ENCODE peak calls at places on chromosomes 1 and 21, in eight cellular contexts. V, U, D, H, Y, N, K and L are unnamed samples.

GRCh38 chr1:184832517-184832916 is 77.9 kb upstream of the EDEM3 start:
- DNase-seq in V (no peak), U (no peak), D (no peak), H (no peak), Y (no peak), N (no peak), K (no peak), L (no peak)

GRCh38 chr1:184329962-184330868 is 56.6 kb upstream of the C1orf21 start:
- DNase-seq in V (no peak), U (no peak), D (no peak), H (no peak), Y (no peak), N (no peak), K (peak; percentile 40), L (no peak)

GRCh38 chr1:221739677-221740025 is 2.2 kb downstream of the DUSP10 start:
- DNase-seq in V (no peak), U (no peak), D (no peak), H (no peak), Y (no peak), N (no peak), K (no peak), L (no peak)

GRCh38 chr1:36109041-36109679 is 15.9 kb downstream of the COL8A2 start:
- DNase-seq in V (no peak), U (no peak), D (no peak), H (peak; percentile 69), Y (peak; percentile 85), N (peak; percentile 91), K (no peak), L (no peak)

GRCh38 chr1:2594641-2595131 is 8.1 kb downstream of the PRXL2B start:
- DNase-seq in V (no peak), U (peak; percentile 61), D (peak; percentile 54), H (no peak), Y (no peak), N (no peak), K (no peak), L (no peak)

GRCh38 chr1:228000416-228000815 is 6.4 kb upstream of the WNT3A start:
- DNase-seq in V (no peak), U (peak; percentile 40), D (no peak), H (peak; percentile 2), Y (no peak), N (no peak), K (no peak), L (no peak)

GRCh38 chr1:234823191-234824176 is 213.5 kb upstream of the IRF2BP2 start:
- DNase-seq in V (no peak), U (no peak), D (no peak), H (no peak), Y (no peak), N (no peak), K (no peak), L (no peak)

GRCh38 chr1:234550341-234551031 is 59.5 kb downstream of the IRF2BP2 start:
- DNase-seq in V (no peak), U (no peak), D (no peak), H (no peak), Y (no peak), N (no peak), K (no peak), L (no peak)

GRCh38 chr1:183887826-183888819 is 83.2 kb downstream of the RGL1 start:
- DNase-seq in V (no peak), U (no peak), D (no peak), H (no peak), Y (no peak), N (no peak), K (no peak), L (no peak)

GRCh38 chr21:42162831-42163510 is 56.0 kb upstream of the ABCG1 start:
- DNase-seq in V (no peak), U (no peak), D (peak; percentile 29), H (no peak), Y (no peak), N (no peak), K (no peak), L (no peak)

GRCh38 chr1:236079703-236080245 is 14.9 kb upstream of the NID1 start:
- DNase-seq in V (no peak), U (no peak), D (no peak), H (no peak), Y (no peak), N (no peak), K (no peak), L (no peak)

GRCh38 chr1:22018583-22019559 is 17.4 kb downstream of the CELA3A start:
- DNase-seq in V (peak; percentile 18), U (no peak), D (no peak), H (peak; percentile 63), Y (peak; percentile 36), N (peak; percentile 51), K (peak; percentile 26), L (no peak)

GRCh38 chr1:238469146-238469601 is 578.5 kb upstream of the ZP4 start:
- DNase-seq in V (no peak), U (no peak), D (no peak), H (no peak), Y (peak; percentile 28), N (no peak), K (no peak), L (no peak)

GRCh38 chr1:109201123-109201703 is 12.5 kb upstream of the SARS1 start:
- DNase-seq in V (peak; percentile 80), U (no peak), D (no peak), H (peak; percentile 23), Y (peak; percentile 83), N (peak; percentile 80), K (peak; percentile 20), L (no peak)

GRCh38 chr1:105137543-105138444 is 1388.1 kb downstream of the AMY1C start:
- DNase-seq in V (peak; percentile 94), U (no peak), D (peak; percentile 46), H (no peak), Y (peak; percentile 1), N (peak; percentile 11), K (no peak), L (peak; percentile 0)

GRCh38 chr1:210467440-210468040 is 138.8 kb downstream of the HHAT start:
- DNase-seq in V (no peak), U (no peak), D (no peak), H (no peak), Y (peak; percentile 81), N (no peak), K (no peak), L (no peak)

GRCh38 chr1:31064115-31064514 is 1.4 kb downstream of the PUM1 start:
- DNase-seq in V (no peak), U (no peak), D (no peak), H (no peak), Y (peak; percentile 43), N (no peak), K (no peak), L (no peak)

GRCh38 chr1:66521736-66522365 is 12.1 kb upstream of the SGIP1 start:
- DNase-seq in V (no peak), U (no peak), D (no peak), H (no peak), Y (peak; percentile 85), N (no peak), K (no peak), L (no peak)

GRCh38 chr1:78304766-78305165 is 186.0 kb upstream of the PTGFR start:
- DNase-seq in V (no peak), U (no peak), D (no peak), H (no peak), Y (no peak), N (no peak), K (no peak), L (no peak)
- H3K4me3 ChIP-seq in V (no peak overlapping the region), U (no peak overlapping the region), D (no peak overlapping the region), H (no peak overlapping the region), Y (peak overlapping the region; percentile 31), N (no peak overlapping the region), K (no peak overlapping the region), L (no peak overlapping the region)

GRCh38 chr21:28391938-28392337 is 600.7 kb downstream of the LTN1 start:
- DNase-seq in V (no peak), U (no peak), D (no peak), H (no peak), Y (no peak), N (no peak), K (no peak), L (no peak)

GRCh38 chr21:28397040-28397439 is 595.6 kb downstream of the LTN1 start:
- DNase-seq in V (no peak), U (no peak), D (no peak), H (no peak), Y (no peak), N (no peak), K (no peak), L (no peak)

GRCh38 chr21:28396421-28396820 is 596.3 kb downstream of the LTN1 start:
- DNase-seq in V (no peak), U (no peak), D (peak; percentile 26), H (no peak), Y (no peak), N (no peak), K (no peak), L (no peak)

GRCh38 chr21:28392436-28392835 is 600.2 kb downstream of the LTN1 start:
- DNase-seq in V (no peak), U (no peak), D (no peak), H (no peak), Y (no peak), N (no peak), K (no peak), L (no peak)

DNA sequence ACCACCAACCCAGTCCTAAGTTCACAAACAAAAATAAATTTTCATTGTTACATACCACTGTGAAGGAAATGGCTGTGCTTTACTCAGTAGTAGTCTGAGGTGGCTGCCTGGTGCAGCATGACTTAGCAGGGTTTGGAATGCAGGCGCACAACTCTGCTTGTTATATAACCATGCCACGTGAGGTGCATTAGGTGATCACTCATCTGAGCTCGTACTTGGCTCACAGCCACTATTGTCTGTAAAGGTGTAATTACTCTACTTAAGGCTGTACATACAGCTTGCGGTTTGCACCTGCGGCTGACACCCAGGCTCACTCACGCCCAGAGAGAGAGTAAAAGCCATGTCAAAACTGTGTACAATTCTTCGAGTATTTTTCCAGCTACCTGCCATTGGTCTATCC is 599.4 kb downstream of the LTN1 start:
- DNase-seq in V (no peak), U (no peak), D (peak; percentile 47), H (no peak), Y (no peak), N (no peak), K (no peak), L (no peak)
- H3K27me3 ChIP-seq in V (no peaks in the 10 kb centered on the region), U (no peaks in the 10 kb centered on the region), D (no peaks in the 10 kb centered on the region), H (no peaks in the 10 kb centered on the region), Y (no peaks in the 10 kb centered on the region), N (no peaks in the 10 kb centered on the region), K (no peaks in the 10 kb centered on the region), L (no peaks in the 10 kb centered on the region)

DNA sequence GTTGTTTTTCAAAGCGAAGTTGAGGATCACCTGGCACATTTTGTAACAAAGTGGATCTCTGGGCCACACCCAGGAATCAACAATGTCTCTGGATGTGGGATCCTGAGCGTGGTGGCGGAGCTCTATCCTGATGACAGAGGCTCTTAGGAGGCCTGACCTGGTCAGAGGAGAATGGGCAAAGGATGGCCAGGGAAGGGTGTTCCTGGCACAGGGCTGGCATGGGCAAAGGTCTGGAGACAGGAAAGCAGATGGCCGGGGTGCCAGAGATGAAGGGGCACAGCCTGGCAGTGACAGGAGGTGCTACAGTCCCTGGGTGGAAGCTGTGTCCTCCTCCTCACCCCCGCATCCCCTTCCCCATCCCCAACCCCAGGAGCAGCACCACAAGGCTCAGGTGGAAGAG is 20.0 kb upstream of the MFN2 start:
- DNase-seq in V (no peak), U (no peak), D (no peak), H (no peak), Y (no peak), N (no peak), K (no peak), L (no peak)
- H3K36me3 ChIP-seq in V (no peaks in the 10 kb centered on the region), U (peaks cover 80% of the 10 kb centered on the region), D (no peaks in the 10 kb centered on the region), H (no peaks in the 10 kb centered on the region), Y (peaks cover 52% of the 10 kb centered on the region), N (peaks cover 39% of the 10 kb centered on the region), K (peaks cover 99% of the 10 kb centered on the region), L (peaks cover 27% of the 10 kb centered on the region)

GRCh38 chr1:173414539-173414938 is 62.6 kb upstream of the PRDX6 start:
- DNase-seq in V (no peak), U (no peak), D (no peak), H (no peak), Y (no peak), N (no peak), K (no peak), L (no peak)
- H3K4me3 ChIP-seq in V (no peak overlapping the region), U (no peak overlapping the region), D (no peak overlapping the region), H (no peak overlapping the region), Y (no peak overlapping the region), N (no peak overlapping the region), K (no peak overlapping the region), L (no peak overlapping the region)